ENCODE peak calls at places on chromosomes 12 and 14, in six cellular contexts. D is effector CD4-positive, alpha-beta T cell; X is neural progenitor cell; R is AG08395; G is aorta; Y is dorsolateral prefrontal cortex. V is an unnamed sample.

GRCh38 chr12:122018457-122018856 is 3.2 kb upstream of the BCL7A start:
- DNase-seq in Y (no peak), G (no peak), R (no peak), D (no peak), X (no peak), V (no peak)

GRCh38 chr12:87848248-87848868 is 180.8 kb downstream of the C12orf50 start:
- DNase-seq in Y (no peak), G (no peak), X (peak), D (no peak), R (peak), V (peak)

GRCh38 chr14:67835596-67835995 is 16.0 kb downstream of the RAD51B start:
- DNase-seq in R (no peak), G (no peak), X (no peak), Y (no peak), D (no peak), V (no peak)

GRCh38 chr12:105931104-105931503 is 207.7 kb downstream of the NUAK1 start:
- DNase-seq in G (no peak), D (no peak), X (no peak), R (no peak), Y (no peak), V (no peak)

GRCh38 chr12:9773216-9773877 is 12.6 kb upstream of the CD69 start:
- DNase-seq in R (no peak), X (no peak), D (no peak), Y (no peak), G (no peak), V (no peak)

GRCh38 chr14:39956372-39956771 is 524.1 kb upstream of the FBXO33 start:
- DNase-seq in R (no peak), Y (no peak), X (no peak), G (no peak), D (no peak), V (no peak)

GRCh38 chr12:22657538-22657937 is 32.6 kb downstream of the ETNK1 start:
- DNase-seq in X (no peak), Y (no peak), R (no peak), D (no peak), G (no peak), V (no peak)

GRCh38 chr12:125151284-125151683 is 86.0 kb downstream of the AACS start:
- DNase-seq in Y (no peak), X (no peak), G (no peak), R (no peak), D (no peak), V (no peak)

GRCh38 chr12:113575386-113575785 is 103.7 kb upstream of the LHX5 start:
- DNase-seq in R (no peak), Y (no peak), D (no peak), G (no peak), X (no peak), V (no peak)

GRCh38 chr14:103070263-103070885 is 13.0 kb upstream of the CDC42BPB start:
- DNase-seq in R (no peak), X (no peak), Y (no peak), G (no peak), D (no peak), V (no peak)

GRCh38 chr12:121356657-121357056 is 4.4 kb upstream of the ANAPC5 start:
- DNase-seq in X (no peak), D (no peak), Y (no peak), G (no peak), R (no peak), V (no peak)

GRCh38 chr12:4444031-4444430 is 1.6 kb downstream of the FGF6 start:
- DNase-seq in Y (no peak), X (no peak), D (no peak), R (no peak), G (no peak), V (no peak)

GRCh38 chr12:103505371-103506236 is 9.8 kb upstream of the C12orf42 start:
- DNase-seq in Y (no peak), G (no peak), X (no peak), R (no peak), D (no peak), V (peak)

GRCh38 chr14:75095690-75096089 is 26.2 kb downstream of the ZC2HC1C start:
- DNase-seq in R (no peak), X (no peak), Y (no peak), D (no peak), G (no peak), V (no peak)

GRCh38 chr12:70571029-70571428 is 66.2 kb downstream of the PTPRB start:
- DNase-seq in R (no peak), G (no peak), D (no peak), Y (no peak), X (no peak), V (no peak)

GRCh38 chr12:78392918-78393317 is 471.7 kb upstream of the SYT1 start:
- DNase-seq in X (no peak), G (no peak), D (no peak), R (peak), Y (no peak), V (no peak)

GRCh38 chr14:21011136-21011535 is 12.0 kb downstream of the SLC39A2 start:
- DNase-seq in G (no peak), Y (no peak), X (no peak), D (no peak), R (no peak), V (no peak)

GRCh38 chr14:91415794-91416743 is 1.6 kb downstream of the CCDC88C start:
- DNase-seq in R (no peak), Y (no peak), X (no peak), G (no peak), D (peak), V (peak)

GRCh38 chr14:89720076-89720687 is 234.3 kb downstream of the EFCAB11 start:
- DNase-seq in G (no peak), Y (no peak), D (no peak), R (no peak), X (no peak), V (no peak)

GRCh38 chr12:93089805-93090569 is 160.9 kb upstream of the EEA1 start:
- DNase-seq in D (no peak), R (no peak), Y (no peak), X (no peak), G (no peak), V (no peak)

GRCh38 chr12:71440393-71441349 is 1.1 kb downstream of the LGR5 start:
- DNase-seq in G (peak), R (no peak), Y (no peak), X (peak), D (no peak), V (no peak)

GRCh38 chr14:99809376-99809775 is 16.2 kb downstream of the EML1 start:
- DNase-seq in R (peak), X (no peak), Y (no peak), G (peak), D (no peak), V (no peak)

GRCh38 chr14:104425171-104425681 is 154.3 kb upstream of the C14orf180 start:
- DNase-seq in R (no peak), X (no peak), G (no peak), D (no peak), Y (peak), V (no peak)

V was measured in GM12878.